ENCODE peak calls at places on chromosomes 3 and 15, in nine cellular contexts. N, E, S, C, K, R, P, W and V are unnamed samples.

GRCh38 chr3:163364717-163365116 is 1713.6 kb downstream of the SI start:
- DNase-seq in N (no peak), K (no peak), E (no peak), R (no peak), P (no peak), W (no peak), S (no peak), C (no peak), V (no peak)

GRCh38 chr3:124032351-124032880 is 40.5 kb upstream of the ROPN1 start:
- DNase-seq in K (no peak), S (no peak), R (peak), W (no peak), P (peak), C (no peak), E (no peak), N (no peak), V (no peak)

GRCh38 chr3:13115616-13115910 is 42.3 kb upstream of the IQSEC1 start:
- DNase-seq in E (no peak), S (no peak), W (no peak), P (no peak), C (no peak), K (no peak), R (no peak), N (no peak), V (no peak)

GRCh38 chr3:123712077-123712860 is 127.4 kb upstream of the HACD2 start:
- DNase-seq in E (no peak), P (no peak), R (no peak), N (no peak), S (no peak), C (no peak), K (no peak), W (no peak), V (no peak)

GRCh38 chr3:125214738-125215137 is 2.2 kb upstream of the SLC12A8 start:
- DNase-seq in E (no peak), R (no peak), N (no peak), C (no peak), W (no peak), K (peak), S (peak), P (no peak), V (no peak)

GRCh38 chr15:38819343-38819858 is 254.8 kb upstream of the RASGRP1 start:
- DNase-seq in N (no peak), K (no peak), R (no peak), P (no peak), E (no peak), C (no peak), S (no peak), W (no peak), V (no peak)

GRCh38 chr3:156448300-156448699 is 106.6 kb downstream of the SSR3 start:
- DNase-seq in R (no peak), C (peak), P (no peak), N (no peak), K (peak), S (no peak), W (no peak), E (no peak), V (no peak)

GRCh38 chr3:22045882-22046281 is 294.9 kb upstream of the ZNF385D start:
- DNase-seq in P (no peak), W (no peak), N (no peak), S (no peak), K (no peak), C (no peak), R (no peak), E (no peak), V (no peak)

GRCh38 chr3:82012775-82013174 is 251.3 kb upstream of the GBE1 start:
- DNase-seq in N (no peak), K (no peak), W (no peak), S (no peak), C (no peak), R (no peak), P (no peak), E (no peak), V (no peak)

GRCh38 chr3:46756642-46757041 is 39.0 kb upstream of the PRSS50 start:
- DNase-seq in P (no peak), C (no peak), K (no peak), W (no peak), R (no peak), S (no peak), N (no peak), E (no peak), V (no peak)

GRCh38 chr15:92149469-92149868 is 244.2 kb upstream of the ST8SIA2 start:
- DNase-seq in C (no peak), K (no peak), N (no peak), R (no peak), E (no peak), S (no peak), W (no peak), P (no peak), V (no peak)

GRCh38 chr3:36868614-36869436 is 76.0 kb downstream of the TRANK1 start:
- DNase-seq in S (peak), C (peak), K (peak), W (no peak), N (no peak), R (peak), P (peak), E (peak), V (peak)

GRCh38 chr3:145017959-145018358 is 1046.3 kb downstream of the DIPK2A start:
- DNase-seq in E (no peak), P (no peak), S (no peak), K (peak), W (no peak), N (no peak), R (no peak), C (no peak), V (no peak)

GRCh38 chr3:141306922-141307321 is 61.4 kb upstream of the ZBTB38 start:
- DNase-seq in N (no peak), P (no peak), S (no peak), E (no peak), K (no peak), R (no peak), W (no peak), C (peak), V (no peak)

GRCh38 chr3:194879991-194880939 is 194.6 kb downstream of the FAM43A start:
- DNase-seq in R (no peak), K (no peak), S (no peak), N (no peak), E (peak), C (no peak), P (no peak), W (no peak), V (peak)

GRCh38 chr15:54032066-54032465 is 53.8 kb downstream of the UNC13C start:
- DNase-seq in R (no peak), N (no peak), C (no peak), E (no peak), P (no peak), W (no peak), K (no peak), S (no peak), V (no peak)

GRCh38 chr3:20673866-20674265 is 487.9 kb upstream of the SGO1 start:
- DNase-seq in N (no peak), P (no peak), E (no peak), K (peak), S (no peak), W (no peak), R (no peak), C (no peak), V (no peak)

GRCh38 chr3:66478923-66479322 is 21.9 kb downstream of the LRIG1 start:
- DNase-seq in W (no peak), E (no peak), N (no peak), S (no peak), C (no peak), P (no peak), K (no peak), R (no peak), V (no peak)

GRCh38 chr15:79769081-79769481 is 127.7 kb downstream of the MTHFS start:
- DNase-seq in W (no peak), E (no peak), R (no peak), P (no peak), N (no peak), S (peak), C (no peak), K (peak), V (no peak)